ENCODE peak calls at places on chromosome 7, in six cellular contexts. F is psoas muscle; O is cardiac septum; P is CD4-positive, alpha-beta T cell; R is stimulated activated CD8-positive, alpha-beta memory T cell treated with anti-CD3 and anti-CD28 coated beads, Interleukin-4, amount 100 ng/mL, for 4 hours; A is GM23338. L is an unnamed sample.

GRCh38 chr7:80316811-80317210 is 182.2 kb downstream of the GNAI1 start:
- DNase-seq in F (no peak), O (no peak), P (no peak), R (no peak), A (no peak), L (no peak)

GRCh38 chr7:15143121-15143520 is 240.6 kb upstream of the DGKB start:
- DNase-seq in F (no peak), O (no peak), P (no peak), R (no peak), A (no peak), L (no peak)

GRCh38 chr7:154304740-154305679 is 252.8 kb downstream of the DPP6 start:
- DNase-seq in F (no peak), O (no peak), P (no peak), R (no peak), A (no peak), L (peak; percentile 45)

GRCh38 chr7:18667466-18667865 is 171.9 kb downstream of the HDAC9 start:
- DNase-seq in F (no peak), O (no peak), P (no peak), R (no peak), A (peak; percentile 38), L (no peak)

GRCh38 chr7:129041142-129041928 is 13.6 kb downstream of the TNPO3 start:
- DNase-seq in F (no peak), O (no peak), P (no peak), R (no peak), A (peak; percentile 25), L (no peak)

GRCh38 chr7:6015917-6016652 is 7.0 kb downstream of the AIMP2 start:
- DNase-seq in F (peak; percentile 86), O (no peak), P (no peak), R (no peak), A (no peak), L (peak; percentile 21)

GRCh38 chr7:88062238-88062637 is 128.2 kb downstream of the ADAM22 start:
- DNase-seq in F (no peak), O (no peak), P (no peak), R (no peak), A (no peak), L (no peak)

GRCh38 chr7:452791-453455 is 66.7 kb downstream of the PDGFA start:
- DNase-seq in F (no peak), O (no peak), P (no peak), R (no peak), A (no peak), L (peak; percentile 82)

GRCh38 chr7:102457352-102457924 is 7.2 kb downstream of the ALKBH4 start:
- DNase-seq in F (no peak), O (no peak), P (no peak), R (no peak), A (no peak), L (no peak)

GRCh38 chr7:98955992-98956391 is 77.7 kb downstream of the TRRAP start:
- DNase-seq in F (no peak), O (no peak), P (no peak), R (no peak), A (no peak), L (no peak)

GRCh38 chr7:1752771-1753562 is 82.9 kb downstream of the ELFN1 start:
- DNase-seq in F (no peak), O (peak; percentile 63), P (no peak), R (no peak), A (no peak), L (no peak)

GRCh38 chr7:50359995-50360925 is 55.7 kb downstream of the IKZF1 start:
- DNase-seq in F (no peak), O (no peak), P (peak; percentile 72), R (peak; percentile 58), A (no peak), L (no peak)

GRCh38 chr7:84781838-84782237 is 405.0 kb downstream of the SEMA3D start:
- DNase-seq in F (no peak), O (no peak), P (no peak), R (no peak), A (no peak), L (no peak)

L was measured in posterior cingulate gyrus.